ENCODE peak calls at places on chromosomes 3 and 15, in four cellular contexts. U is A549, X is neuronal stem cell, B is heart right ventricle. C is an unnamed sample.

GRCh38 chr3:50408445-50408953 is 49.2 kb upstream of the TMEM115 start:
- DNase-seq in U (no peak), X (no peak), B (no peak), C (no peak)

GRCh38 chr3:144129536-144130214 is 158.1 kb downstream of the DIPK2A start:
- DNase-seq in U (no peak), X (no peak), B (no peak), C (no peak)

GRCh38 chr3:188003188-188004171 is 150.5 kb upstream of the LPP start:
- DNase-seq in U (peak; percentile 12), X (no peak), B (no peak), C (no peak)

GRCh38 chr3:111568906-111569305 is 26.2 kb downstream of the ZBED2 start:
- DNase-seq in U (no peak), X (no peak), B (no peak), C (no peak)

GRCh38 chr3:171949559-171949958 is 89.8 kb upstream of the FNDC3B start:
- DNase-seq in U (no peak), X (no peak), B (no peak), C (no peak)

GRCh38 chr15:85770014-85770721 is 24.6 kb downstream of the KLHL25 start:
- DNase-seq in U (no peak), X (no peak), B (no peak), C (no peak)

GRCh38 chr3:123334056-123334455 is 114.8 kb downstream of the ADCY5 start:
- DNase-seq in U (no peak), X (no peak), B (no peak), C (no peak)

GRCh38 chr3:30578986-30579579 is 27.3 kb upstream of the TGFBR2 start:
- DNase-seq in U (no peak), X (no peak), B (no peak), C (no peak)

GRCh38 chr3:192816274-192816853 is 89.0 kb upstream of the FGF12 start:
- DNase-seq in U (peak; percentile 13), X (peak; percentile 36), B (no peak), C (no peak)

GRCh38 chr15:23565395-23566069 is at the start of gene MKRN3:
- DNase-seq in U (peak; percentile 35), X (peak; percentile 23), B (no peak), C (no peak)

GRCh38 chr3:190539526-190539925 is 25.6 kb downstream of the IL1RAP start:
- DNase-seq in U (no peak), X (no peak), B (no peak), C (no peak)

GRCh38 chr3:143552851-143553250 is 295.4 kb downstream of the SLC9A9 start:
- DNase-seq in U (no peak), X (no peak), B (no peak), C (no peak)

GRCh38 chr3:58994746-58995330 is 55.0 kb downstream of the CFAP20DC start:
- DNase-seq in U (peak; percentile 41), X (peak; percentile 56), B (peak; percentile 42), C (no peak)

GRCh38 chr15:100073982-100074381 is 267.8 kb downstream of the ADAMTS17 start:
- DNase-seq in U (no peak), X (no peak), B (no peak), C (no peak)

GRCh38 chr3:176147251-176147650 is 1050.0 kb downstream of the TBL1XR1 start:
- DNase-seq in U (no peak), X (no peak), B (no peak), C (no peak)

DNA sequence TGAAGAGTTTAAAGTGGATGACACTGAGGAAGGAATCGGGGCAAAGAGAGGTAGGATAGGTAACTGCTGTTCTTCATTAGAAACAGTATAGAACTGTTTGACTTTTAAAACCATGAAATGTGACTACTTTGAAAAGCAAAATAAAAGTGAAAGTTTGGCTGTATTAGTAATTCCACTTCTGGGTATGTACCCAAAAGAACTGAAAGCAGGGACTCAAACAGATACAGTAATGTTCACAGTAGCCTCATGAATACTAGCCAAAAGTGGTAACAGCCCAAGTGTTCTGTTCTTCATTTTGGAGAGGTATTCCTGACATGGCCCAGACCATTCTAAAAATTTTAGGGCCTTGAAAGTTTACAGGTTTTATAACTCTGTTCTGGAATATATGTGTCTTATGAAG is 1055.4 kb downstream of the TBL1XR1 start:
- DNase-seq in U (no peak), X (no peak), B (no peak), C (no peak)
- H3K4me3 ChIP-seq in U (no peak overlapping the region), X (no peak overlapping the region), B (no peak overlapping the region), C (no peak overlapping the region)

GRCh38 chr15:90159213-90159612 is 41.9 kb upstream of the SEMA4B start:
- DNase-seq in U (no peak), X (no peak), B (no peak), C (no peak)
- H3K4me1 ChIP-seq in U (peaks cover 83% of the 10 kb centered on the region), X (no peaks in the 10 kb centered on the region), B (peaks cover 9% of the 10 kb centered on the region), C (no peaks in the 10 kb centered on the region)

GRCh38 chr15:71691322-71691699 is 119.0 kb upstream of the NR2E3 start:
- DNase-seq in U (no peak), X (no peak), B (no peak), C (no peak)
- H3K4me3 ChIP-seq in U (no peak overlapping the region), X (no peak overlapping the region), B (no peak overlapping the region), C (peak overlapping the region; percentile 3)

DNA sequence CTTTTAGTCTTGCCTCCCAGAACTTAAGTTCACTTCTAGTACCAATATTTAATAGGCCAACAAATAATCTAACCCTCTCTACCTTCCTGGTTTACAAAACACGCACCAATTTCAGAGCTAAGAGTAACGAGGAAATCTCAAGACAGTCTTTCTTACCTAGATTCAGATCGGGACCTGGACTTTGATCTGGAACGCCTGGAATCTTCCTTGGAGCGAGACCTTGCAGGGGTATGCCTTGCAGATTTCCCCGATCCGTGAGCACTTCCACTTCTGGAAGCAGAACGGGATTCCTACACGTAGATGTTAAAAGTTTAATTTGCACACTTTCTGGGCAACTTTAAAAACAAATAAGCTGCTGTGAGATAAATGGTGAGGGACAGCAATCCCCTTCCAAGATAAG is 11.4 kb downstream of the TRA2B start:
- DNase-seq in U (no peak), X (no peak), B (no peak), C (no peak)
- H3K4me1 ChIP-seq in U (peaks cover 67% of the 10 kb centered on the region), X (peaks cover 19% of the 10 kb centered on the region), B (peaks cover 82% of the 10 kb centered on the region), C (peaks cover 65% of the 10 kb centered on the region)

GRCh38 chr15:88705769-88706165 is 67.0 kb downstream of the ISG20 start:
- DNase-seq in U (no peak), X (no peak), B (no peak), C (no peak)
- H3K4me3 ChIP-seq in U (peak overlapping the region; percentile 36), X (no peak overlapping the region), B (peak overlapping the region; percentile 29), C (peak overlapping the region; percentile 40)

GRCh38 chr3:141057951-141058800 is 7.0 kb downstream of the SPSB4 start:
- DNase-seq in U (no peak), X (no peak), B (no peak), C (no peak)
- H3K4me1 ChIP-seq in U (no peaks in the 10 kb centered on the region), X (peaks cover 44% of the 10 kb centered on the region), B (peaks cover 20% of the 10 kb centered on the region), C (no peaks in the 10 kb centered on the region)

GRCh38 chr3:77421916-77422315 is 382.0 kb downstream of the ROBO2 start:
- DNase-seq in U (no peak), X (no peak), B (no peak), C (no peak)
- H3K4me3 ChIP-seq in U (no peak overlapping the region), X (no peak overlapping the region), B (no peak overlapping the region), C (no peak overlapping the region)

DNA sequence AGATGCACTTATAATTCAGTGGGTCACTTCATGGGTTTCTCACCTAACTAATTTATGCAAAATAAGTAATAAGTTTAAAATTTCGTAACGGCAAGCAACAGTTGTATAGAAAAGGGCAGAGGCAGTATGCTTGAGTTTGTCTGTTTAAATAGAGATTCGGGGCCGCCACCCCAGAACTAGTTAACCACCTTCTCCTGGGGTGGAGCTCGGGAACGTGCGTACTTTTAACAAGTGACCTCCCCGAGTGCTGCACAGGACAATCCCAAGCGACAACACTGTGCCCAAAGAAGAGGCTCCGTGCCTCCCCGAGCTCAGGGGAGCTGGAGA is 439 bp downstream of the SSR3 start:
- DNase-seq in U (no peak), X (no peak), B (no peak), C (no peak)
- H3K4me1 ChIP-seq in U (peaks cover 16% of the 10 kb centered on the region), X (peaks cover 1% of the 10 kb centered on the region), B (peaks cover 49% of the 10 kb centered on the region), C (no peaks in the 10 kb centered on the region)